ENCODE peak calls at places on chromosomes 1 and 21, in four cellular contexts. N, B, M and H are unnamed samples.

GRCh38 chr1:2603521-2604155 is 17.1 kb downstream of the PRXL2B start:
- DNase-seq in M (no peak), B (no peak), N (no peak), H (no peak)

GRCh38 chr1:162391790-162392563 is 10.4 kb downstream of the C1orf226 start:
- DNase-seq in B (no peak), M (no peak), N (peak; percentile 74), H (peak; percentile 60)

GRCh38 chr1:5926686-5927435 is 65.4 kb downstream of the NPHP4 start:
- DNase-seq in B (no peak), N (no peak), M (no peak), H (no peak)

GRCh38 chr1:59685666-59686065 is 129.1 kb upstream of the HOOK1 start:
- DNase-seq in B (no peak), M (no peak), N (no peak), H (no peak)

GRCh38 chr21:16752109-16752508 is 760.7 kb upstream of the CXADR start:
- DNase-seq in B (no peak), M (no peak), N (no peak), H (no peak)

GRCh38 chr1:107004421-107004820 is 52.1 kb upstream of the PRMT6 start:
- DNase-seq in M (no peak), N (no peak), B (no peak), H (no peak)

GRCh38 chr1:187527346-187527745 is 698.6 kb downstream of the PLA2G4A start:
- DNase-seq in M (no peak), B (no peak), N (no peak), H (no peak)

GRCh38 chr1:209045326-209046057 is 538.0 kb upstream of the CAMK1G start:
- DNase-seq in M (no peak), B (no peak), N (no peak), H (no peak)

GRCh38 chr1:92691937-92692336 is 93.0 kb downstream of the EVI5 start:
- DNase-seq in B (no peak), N (no peak), M (no peak), H (peak; percentile 30)

DNA sequence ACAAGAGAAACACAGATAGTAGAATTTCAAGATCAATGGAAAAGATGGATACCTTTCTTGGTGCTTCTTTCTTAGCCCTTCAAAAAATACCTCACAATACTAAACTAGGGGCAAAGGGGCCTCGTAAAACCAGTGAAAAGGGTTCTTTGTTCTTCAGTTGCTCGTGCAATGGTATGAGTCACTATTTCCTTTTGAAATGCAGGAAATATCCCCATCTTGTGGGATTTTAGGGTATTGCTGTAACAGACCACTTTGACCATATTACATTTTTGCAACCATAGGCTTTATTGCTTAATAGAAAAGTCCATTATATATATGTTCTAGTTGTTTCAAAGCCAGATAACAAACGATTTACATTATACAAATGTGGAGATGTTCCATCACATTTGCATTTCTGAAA is 88.7 kb upstream of the PKN2 start:
- DNase-seq in M (no peak), N (peak; percentile 80), B (no peak), H (peak; percentile 18)
- TF ChIP-seq CTCF in M (no peak), N (peak; percentile 71), B (no peak), H (peak; percentile 20)

DNA sequence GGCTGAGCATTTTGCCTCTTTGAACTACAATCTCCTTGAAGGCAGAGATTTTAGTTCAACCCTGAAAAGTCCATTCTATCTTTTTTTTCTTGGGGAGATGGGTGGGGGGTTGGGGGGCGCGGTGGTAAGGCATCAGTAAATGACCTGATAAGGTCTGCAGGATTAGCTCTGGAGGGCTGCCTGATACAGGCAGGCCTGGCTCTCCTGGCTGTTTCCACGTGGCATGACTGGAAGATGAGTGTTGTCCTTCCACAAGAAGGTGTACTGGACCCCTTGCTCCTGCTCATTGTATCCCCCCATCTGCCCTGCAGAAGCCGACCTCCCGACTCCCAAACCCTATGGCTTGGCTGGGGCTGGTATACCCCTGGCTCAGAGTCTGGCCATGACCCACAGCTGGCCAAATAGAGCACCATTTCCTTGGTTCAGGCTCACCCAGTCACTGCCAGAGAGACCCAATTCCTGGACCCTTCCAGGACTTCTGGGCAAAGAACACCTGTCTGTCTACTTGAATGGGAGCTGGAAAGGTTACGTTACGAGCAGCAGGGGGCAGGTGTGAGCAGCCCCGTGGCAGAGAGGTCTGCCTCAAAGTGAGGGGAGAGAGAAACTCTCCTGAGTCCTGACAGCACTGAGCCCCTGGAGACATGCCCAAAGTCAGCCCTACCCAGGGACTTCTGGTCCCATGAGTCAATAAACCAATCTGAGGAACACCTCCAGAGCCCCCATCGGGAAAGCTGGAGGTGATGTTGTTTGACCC is 17.0 kb downstream of the DHRS3 start:
- DNase-seq in N (no peak), M (no peak), B (peak; percentile 70), H (peak; percentile 72)
- TF ChIP-seq CTCF in N (peak; percentile 60), M (no peak), B (peak; percentile 44), H (peak; percentile 27)

GRCh38 chr1:159854693-159855192 is 7.7 kb downstream of the VSIG8 start:
- DNase-seq in M (peak; percentile 74), N (peak; percentile 86), B (peak; percentile 89), H (peak; percentile 78)
- TF ChIP-seq CTCF in M (no peak), N (no peak), B (no peak), H (no peak)

GRCh38 chr21:45740491-45741357 is 97.2 kb downstream of the PCBP3 start:
- DNase-seq in B (no peak), N (no peak), M (no peak), H (peak; percentile 12)
- TF ChIP-seq CTCF in B (no peak), N (no peak), M (no peak), H (no peak)

DNA sequence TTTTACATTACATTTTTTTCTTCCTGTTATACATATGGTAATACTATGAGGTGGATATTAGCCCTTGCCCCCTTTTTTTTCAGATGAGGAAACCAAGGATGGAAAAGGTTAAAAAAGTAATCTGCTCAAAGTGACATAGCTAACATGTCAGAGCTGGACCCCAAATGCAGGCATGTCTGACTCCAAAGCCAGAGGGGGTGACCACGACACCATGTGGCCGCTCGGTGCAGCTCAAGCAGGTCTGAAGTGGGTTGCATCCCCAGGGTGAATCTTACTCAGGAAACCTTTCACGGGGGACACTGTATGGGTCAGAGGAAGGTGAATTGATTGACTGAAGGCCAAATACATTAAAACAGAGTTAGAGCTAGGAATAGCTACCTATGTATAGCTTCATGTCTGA is 34.8 kb downstream of the CD34 start:
- DNase-seq in N (no peak), M (no peak), B (no peak), H (no peak)
- TF ChIP-seq CTCF in N (no peak), M (no peak), B (no peak), H (peak; percentile 30)

GRCh38 chr1:85612704-85613361 is 32.3 kb downstream of the CCN1 start:
- DNase-seq in B (peak; percentile 27), M (no peak), N (peak; percentile 96), H (no peak)
- TF ChIP-seq CTCF in B (peak; percentile 33), M (no peak), N (peak; percentile 84), H (no peak)

DNA sequence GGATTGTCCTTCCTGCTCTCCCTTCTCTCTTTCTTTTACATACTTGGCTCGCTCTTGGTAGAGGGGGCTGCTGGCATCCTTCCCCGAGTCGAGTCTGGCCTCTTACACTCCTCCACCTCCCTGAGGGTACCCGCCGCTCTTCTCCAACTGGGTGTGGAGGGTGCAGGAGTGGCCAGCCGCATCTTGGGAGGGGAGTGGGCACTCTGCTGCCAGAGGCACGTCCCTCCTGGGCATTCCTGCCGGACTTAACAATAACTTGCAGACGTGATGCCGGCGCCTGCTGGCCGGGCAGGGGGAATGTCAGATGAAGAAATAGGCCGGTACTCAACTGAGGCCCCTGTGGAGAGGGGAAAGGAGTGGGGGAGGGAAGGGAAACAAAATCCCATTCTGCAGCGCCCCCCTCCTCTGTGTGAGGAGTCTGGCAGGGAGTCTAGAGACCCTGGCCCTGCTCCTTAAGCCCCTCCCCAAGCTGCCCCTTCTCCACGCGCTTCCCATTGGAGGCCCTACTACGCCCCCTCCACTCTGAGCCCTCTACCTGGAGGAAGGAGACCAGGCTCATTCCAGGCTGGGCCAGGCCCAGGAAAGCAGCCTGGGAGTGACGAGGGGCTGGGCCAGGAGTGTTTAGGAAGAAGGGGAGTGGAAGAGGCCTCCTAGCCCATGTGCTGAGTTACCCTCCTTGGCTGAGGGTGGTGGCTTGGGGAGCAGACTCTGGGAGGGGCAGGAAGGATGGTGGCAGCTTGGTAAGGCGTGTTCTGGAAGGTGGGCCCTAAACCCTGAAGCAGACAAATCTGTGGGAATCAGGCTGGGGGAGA is 1.8 kb downstream of the ATP2B4 start:
- DNase-seq in M (no peak), N (peak; percentile 57), B (peak; percentile 34), H (no peak)
- TF ChIP-seq CTCF in M (no peak), N (peak; percentile 56), B (no peak), H (no peak)

GRCh38 chr21:21101911-21102310 is 103.7 kb downstream of the NCAM2 start:
- DNase-seq in M (no peak), N (peak; percentile 65), B (peak; percentile 10), H (no peak)
- TF ChIP-seq CTCF in M (no peak), N (no peak), B (no peak), H (no peak)

DNA sequence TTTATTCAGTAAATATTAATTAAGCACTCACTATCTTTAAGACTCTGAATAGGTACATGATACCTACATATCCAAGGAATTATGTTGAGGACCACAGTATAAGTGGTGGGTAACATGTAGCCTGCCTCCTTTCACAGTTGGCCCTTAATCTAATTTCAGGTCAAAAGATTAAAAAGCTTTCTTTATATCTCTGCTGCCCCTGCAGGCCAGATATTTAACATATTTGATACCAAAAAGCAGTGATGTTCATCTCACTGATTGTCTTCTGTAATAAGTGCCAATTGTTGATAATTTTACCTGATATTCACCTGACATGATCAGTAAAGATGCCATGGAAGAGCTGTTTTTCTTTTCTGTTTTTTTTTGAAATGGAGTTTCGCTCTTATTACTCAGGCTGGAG is 36.5 kb downstream of the RLF start:
- DNase-seq in N (no peak), M (no peak), B (no peak), H (no peak)
- TF ChIP-seq CTCF in N (peak; percentile 21), M (no peak), B (no peak), H (no peak)

DNA sequence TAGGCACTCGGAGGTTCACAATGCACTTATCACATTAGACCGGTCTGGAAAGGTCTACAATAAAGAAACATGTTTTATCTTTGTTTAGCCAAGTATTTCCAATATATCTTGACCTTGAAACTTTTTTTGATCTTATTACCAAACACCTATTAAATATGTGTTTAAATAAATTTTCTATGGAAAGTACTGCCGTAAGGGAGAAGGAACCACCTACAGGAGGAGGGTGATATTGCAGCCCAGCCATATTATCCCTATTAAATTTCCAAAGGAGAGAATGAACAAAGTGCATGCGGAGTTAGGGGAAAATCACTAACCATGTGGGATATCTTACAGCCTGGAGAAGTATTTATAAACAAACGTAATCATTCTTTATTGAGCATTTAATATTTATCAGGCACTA is 14.5 kb downstream of the BRINP2 start:
- DNase-seq in M (no peak), N (peak; percentile 41), B (peak; percentile 6), H (no peak)
- TF ChIP-seq CTCF in M (no peak), N (peak; percentile 67), B (no peak), H (peak; percentile 4)